ENCODE peak calls at places on chromosomes 12 and 14, in ten cellular contexts. X, M, G, N, H, C, V, I, S and U are unnamed samples.

GRCh38 chr14:50242566-50243288 is 11.3 kb upstream of the SOS2 start:
- DNase-seq in S (no peak), C (peak), M (no peak), I (no peak), G (no peak), H (no peak), V (no peak), N (no peak), X (no peak), U (no peak)

GRCh38 chr12:55707841-55708694 is at the start of gene ITGA7:
- DNase-seq in C (peak), G (no peak), S (peak), H (peak), M (no peak), N (no peak), I (peak), V (peak), X (peak), U (peak)

GRCh38 chr12:9184276-9184675 is 23.9 kb downstream of the PZP start:
- DNase-seq in X (no peak), I (no peak), C (no peak), G (no peak), N (no peak), S (no peak), V (no peak), M (no peak), H (no peak), U (no peak)

GRCh38 chr14:51652168-51653095 is 722 bp downstream of the FRMD6 start:
- DNase-seq in I (peak), G (no peak), C (peak), S (peak), M (no peak), N (no peak), X (no peak), V (peak), H (no peak), U (no peak)

GRCh38 chr12:59452746-59453145 is 143.1 kb upstream of the SLC16A7 start:
- DNase-seq in S (no peak), N (no peak), M (no peak), I (no peak), C (peak), V (no peak), X (no peak), H (no peak), G (no peak), U (no peak)

GRCh38 chr14:19878029-19878642 is 3.2 kb downstream of the OR4K2 start:
- DNase-seq in C (peak), S (peak), V (no peak), H (no peak), N (peak), I (no peak), G (peak), M (peak), X (no peak), U (no peak)

GRCh38 chr14:94217116-94217515 is 43.0 kb downstream of the PPP4R4 start:
- DNase-seq in M (no peak), C (no peak), H (peak), X (no peak), G (no peak), V (no peak), N (no peak), I (no peak), S (peak), U (no peak)

GRCh38 chr14:52266782-52267181 is 716 bp upstream of the PTGDR start:
- DNase-seq in N (no peak), H (no peak), V (no peak), C (no peak), I (no peak), X (no peak), S (no peak), G (no peak), M (no peak), U (no peak)

GRCh38 chr14:34072921-34073320 is 122.0 kb upstream of the EGLN3 start:
- DNase-seq in V (no peak), X (no peak), I (no peak), S (no peak), C (no peak), G (no peak), M (no peak), H (no peak), N (no peak), U (no peak)

GRCh38 chr12:12716151-12716844 is 870 bp upstream of the CDKN1B start:
- DNase-seq in G (no peak), H (peak), M (no peak), C (peak), V (no peak), X (no peak), I (no peak), S (peak), N (peak), U (no peak)

GRCh38 chr14:64549016-64549415 is 745 bp upstream of the PPP1R36 start:
- DNase-seq in V (no peak), S (no peak), G (no peak), M (no peak), C (no peak), X (no peak), I (no peak), N (no peak), H (no peak), U (no peak)

GRCh38 chr12:662541-663292 is 528 bp downstream of the NINJ2 start:
- DNase-seq in X (no peak), G (no peak), N (peak), C (no peak), H (no peak), V (no peak), M (no peak), I (no peak), S (no peak), U (no peak)

GRCh38 chr14:90760591-90761316 is 55.5 kb downstream of the TTC7B start:
- DNase-seq in N (peak), I (no peak), H (peak), S (peak), G (no peak), M (no peak), C (peak), V (no peak), X (no peak), U (no peak)

GRCh38 chr14:36665887-36666415 is 4.3 kb downstream of the PAX9 start:
- DNase-seq in M (no peak), G (no peak), H (no peak), V (no peak), X (no peak), S (peak), C (peak), N (no peak), I (no peak), U (no peak)

GRCh38 chr12:108722463-108722862 is 8.9 kb downstream of the CORO1C start:
- DNase-seq in S (no peak), G (no peak), H (no peak), V (no peak), I (no peak), C (no peak), X (no peak), N (no peak), M (no peak), U (no peak)

GRCh38 chr14:34498684-34499412 is 36.8 kb upstream of the SPTSSA start:
- DNase-seq in H (no peak), G (peak), V (peak), X (no peak), I (no peak), S (peak), N (peak), C (peak), M (peak), U (no peak)

GRCh38 chr12:19945559-19946485 is 422.5 kb upstream of the PDE3A start:
- DNase-seq in H (no peak), G (no peak), V (no peak), M (no peak), I (no peak), X (no peak), C (no peak), N (peak), S (no peak), U (no peak)

GRCh38 chr12:3313655-3314305 is 177.2 kb upstream of the PRMT8 start:
- DNase-seq in C (peak), H (no peak), M (no peak), G (no peak), V (peak), I (peak), X (peak), N (peak), S (peak), U (no peak)

GRCh38 chr12:106082216-106083175 is 56.3 kb downstream of the NUAK1 start:
- DNase-seq in G (no peak), I (no peak), V (no peak), M (no peak), N (peak), C (no peak), S (no peak), X (no peak), H (no peak), U (no peak)

GRCh38 chr14:61406670-61407069 is 85.3 kb downstream of the PRKCH start:
- DNase-seq in V (no peak), M (no peak), H (no peak), N (no peak), C (no peak), X (no peak), I (no peak), S (no peak), G (no peak), U (no peak)

GRCh38 chr12:123847876-123848275 is 85.8 kb downstream of the DNAH10 start:
- DNase-seq in X (no peak), C (no peak), M (no peak), I (no peak), H (no peak), S (no peak), N (no peak), G (no peak), V (no peak), U (no peak)

GRCh38 chr12:1875608-1876007 is 42.8 kb downstream of the CACNA2D4 start:
- DNase-seq in H (peak), M (no peak), S (no peak), N (no peak), V (no peak), C (no peak), G (no peak), I (no peak), X (no peak), U (no peak)

GRCh38 chr12:24551368-24551767 is 397.5 kb downstream of the BCAT1 start:
- DNase-seq in S (no peak), N (no peak), M (no peak), H (no peak), G (no peak), C (no peak), V (no peak), I (no peak), X (no peak), U (no peak)

GRCh38 chr12:13230500-13230899 is 34.0 kb downstream of the EMP1 start:
- DNase-seq in C (no peak), G (peak), I (no peak), X (no peak), V (no peak), H (no peak), N (no peak), M (no peak), S (no peak), U (no peak)

GRCh38 chr14:81453166-81453766 is 53.1 kb upstream of the STON2 start:
- DNase-seq in C (peak), N (peak), I (peak), M (peak), G (no peak), V (peak), H (peak), S (peak), X (peak), U (no peak)

GRCh38 chr12:21831671-21832357 is 57.3 kb upstream of the KCNJ8 start:
- DNase-seq in G (no peak), X (no peak), N (peak), S (no peak), V (no peak), H (no peak), C (no peak), M (no peak), I (no peak), U (no peak)

GRCh38 chr12:981176-981828 is 9.7 kb upstream of the ERC1 start:
- DNase-seq in N (peak), C (peak), S (no peak), M (no peak), H (no peak), X (no peak), I (no peak), V (peak), G (no peak), U (peak)

GRCh38 chr14:52949711-52950409 is 990 bp downstream of the FERMT2 start:
- DNase-seq in H (peak), M (no peak), G (no peak), S (no peak), C (peak), X (no peak), V (peak), I (no peak), N (peak), U (no peak)

GRCh38 chr14:55433880-55434804 is 6.3 kb downstream of the TBPL2 start:
- DNase-seq in X (no peak), H (no peak), I (no peak), V (no peak), S (no peak), M (no peak), C (no peak), G (no peak), N (no peak), U (no peak)

GRCh38 chr14:89399594-89400068 is 17.4 kb downstream of the FOXN3 start:
- DNase-seq in G (peak), S (peak), H (peak), V (no peak), N (peak), C (no peak), X (peak), I (peak), M (no peak), U (no peak)

GRCh38 chr14:89578048-89578619 is 161.1 kb upstream of the FOXN3 start:
- DNase-seq in X (no peak), G (no peak), I (no peak), C (no peak), M (no peak), N (peak), V (no peak), S (no peak), H (no peak), U (no peak)

GRCh38 chr12:124764451-124764850 is 99.2 kb downstream of the SCARB1 start:
- DNase-seq in V (no peak), G (peak), M (no peak), S (peak), H (peak), I (no peak), C (peak), X (no peak), N (peak), U (no peak)

GRCh38 chr12:54595471-54595870 is 7.0 kb upstream of the PPP1R1A start:
- DNase-seq in C (no peak), G (no peak), X (no peak), I (no peak), V (no peak), M (no peak), N (no peak), S (no peak), H (no peak), U (no peak)

GRCh38 chr12:1738480-1738879 is 47.6 kb downstream of the ADIPOR2 start:
- DNase-seq in S (no peak), V (no peak), N (no peak), X (no peak), H (no peak), I (no peak), C (no peak), G (no peak), M (no peak), U (no peak)

GRCh38 chr12:62640910-62641448 is 174.4 kb downstream of the MON2 start:
- DNase-seq in G (peak), V (no peak), C (peak), M (no peak), S (no peak), H (no peak), X (no peak), N (peak), I (no peak), U (peak)

GRCh38 chr12:126706300-126706699 is 1560.7 kb upstream of the TMEM132C start:
- DNase-seq in H (peak), N (no peak), G (no peak), V (no peak), C (peak), S (peak), M (no peak), I (no peak), X (no peak), U (no peak)
- TF ChIP-seq CTCF in H (no peak), N (no peak), G (no peak), V (no peak), C (no peak), S (no peak), M (no peak), I (no peak), X (no peak), U (no peak)

GRCh38 chr12:83826112-83826511 is 1086.5 kb downstream of the SLC6A15 start:
- DNase-seq in G (peak), V (peak), M (peak), N (peak), S (peak), C (peak), H (peak), X (peak), I (peak), U (no peak)
- TF ChIP-seq CTCF in G (peak), V (peak), M (peak), N (peak), S (peak), C (peak), H (peak), X (peak), I (peak), U (peak)

DNA sequence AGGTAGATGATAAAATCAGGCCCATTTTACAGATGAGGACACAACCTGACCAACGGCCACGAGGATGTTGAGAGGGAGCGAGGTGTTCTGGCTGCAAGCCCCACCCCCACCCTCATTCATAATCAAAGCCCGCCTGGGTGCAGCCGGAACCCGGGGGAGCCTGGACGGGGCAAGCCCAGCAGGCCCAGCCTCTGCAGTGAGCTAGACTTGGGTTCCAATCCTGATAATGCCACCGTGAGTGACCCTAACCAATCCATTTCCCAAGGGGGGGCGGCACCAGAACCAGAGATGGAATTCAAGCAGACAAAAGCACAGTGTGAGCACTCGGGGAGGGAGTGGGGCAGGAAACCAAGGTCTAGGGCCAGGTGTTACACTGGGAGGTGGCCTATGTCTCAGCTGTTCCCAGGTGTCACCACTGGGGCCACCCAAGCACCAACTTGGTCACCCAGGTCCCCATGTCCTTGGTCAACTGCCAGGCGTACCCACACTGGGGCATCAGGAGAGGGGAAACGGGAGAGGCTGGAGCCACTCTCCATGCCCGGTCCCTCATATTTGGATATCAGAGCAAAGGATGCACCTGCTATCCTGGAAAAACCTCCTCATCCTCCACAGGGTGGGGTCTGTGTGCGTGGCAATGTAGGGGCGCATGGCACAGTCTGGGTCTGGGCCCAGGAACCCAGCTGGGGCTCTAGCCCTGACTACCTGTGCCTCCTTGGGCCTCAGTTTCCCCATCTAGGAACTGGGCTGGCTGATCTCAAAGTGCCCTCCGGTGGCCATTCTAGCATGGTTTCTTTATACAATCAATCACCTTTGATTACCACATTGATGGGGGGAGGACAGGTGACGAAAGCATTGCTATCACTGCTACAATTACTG is 58.4 kb downstream of the FAM222A start:
- DNase-seq in M (no peak), V (no peak), X (no peak), N (no peak), S (no peak), G (no peak), I (no peak), H (peak), C (no peak), U (no peak)
- TF ChIP-seq CTCF in M (peak), V (no peak), X (no peak), N (peak), S (peak), G (peak), I (no peak), H (no peak), C (peak), U (no peak)

GRCh38 chr12:75511116-75512048 is at the start of gene KRR1:
- DNase-seq in S (peak), I (peak), H (peak), X (peak), V (peak), G (peak), N (peak), M (peak), C (peak), U (peak)

GRCh38 chr12:75505706-75506312 is 5.6 kb downstream of the KRR1 start:
- DNase-seq in S (no peak), N (peak), H (peak), C (peak), V (no peak), M (no peak), I (no peak), X (no peak), G (no peak), U (no peak)

GRCh38 chr12:75503866-75504265 is 7.5 kb downstream of the KRR1 start:
- DNase-seq in X (no peak), N (no peak), I (no peak), H (no peak), V (no peak), S (no peak), G (no peak), C (no peak), M (no peak), U (no peak)

GRCh38 chr12:75508159-75508558 is 3.2 kb downstream of the KRR1 start:
- DNase-seq in C (no peak), S (no peak), G (no peak), M (no peak), I (no peak), N (no peak), V (no peak), X (no peak), H (no peak), U (no peak)

DNA sequence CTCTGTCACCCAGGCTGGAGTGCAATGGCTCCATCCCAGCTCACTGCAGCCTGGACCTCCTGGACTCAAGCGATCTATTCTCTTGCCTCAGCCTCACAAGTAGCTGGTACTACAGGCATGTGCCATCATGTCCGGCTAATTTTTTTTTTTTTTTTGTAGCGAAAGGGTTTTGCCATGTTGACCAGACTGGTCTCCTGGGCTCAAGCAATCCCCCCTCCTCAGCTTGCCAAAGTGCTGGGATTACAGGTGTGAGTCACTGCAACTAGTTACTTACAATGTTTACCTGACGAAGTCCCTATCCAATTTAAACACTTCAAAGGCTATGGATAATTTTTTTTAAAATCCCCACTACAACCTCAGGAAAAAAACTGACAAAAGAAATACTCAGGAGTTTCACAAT is 1.8 kb downstream of the KRR1 start:
- DNase-seq in X (no peak), N (no peak), I (no peak), V (no peak), M (no peak), G (no peak), H (no peak), S (no peak), C (no peak), U (no peak)
- TF ChIP-seq CTCF in X (no peak), N (no peak), I (no peak), V (no peak), M (no peak), G (no peak), H (no peak), S (no peak), C (no peak), U (no peak)